ENCODE peak calls at places on chromosomes 4 and X, in seven cellular contexts. X, T, F, Y, H, M and N are unnamed samples.

GRCh38 chr4:17957689-17958088 is 63.9 kb downstream of the LCORL start:
- DNase-seq in H (no peak), X (no peak), M (peak), Y (no peak), T (no peak), F (no peak), N (no peak)

GRCh38 chr4:149113804-149114430 is 671.7 kb upstream of the NR3C2 start:
- DNase-seq in F (no peak), T (no peak), H (no peak), Y (no peak), X (no peak), M (peak), N (no peak)

GRCh38 chr4:90495936-90496335 is 368.7 kb downstream of the CCSER1 start:
- DNase-seq in T (no peak), X (no peak), Y (no peak), H (no peak), F (no peak), M (no peak), N (no peak)

GRCh38 chrX:24186483-24186882 is 37.0 kb downstream of the ZFX start:
- DNase-seq in T (no peak), Y (no peak), M (no peak), F (no peak), X (no peak), H (no peak), N (no peak)

GRCh38 chr4:165131247-165131832 is 18.7 kb upstream of the TMEM192 start:
- DNase-seq in F (peak), Y (peak), M (peak), H (peak), T (peak), X (peak), N (peak)

GRCh38 chrX:118100091-118100490 is 16.5 kb downstream of the KLHL13 start:
- DNase-seq in H (no peak), F (no peak), M (no peak), T (no peak), Y (no peak), X (no peak), N (no peak)

GRCh38 chrX:149491812-149492211 is 13.3 kb downstream of the IDS start:
- DNase-seq in X (no peak), M (no peak), Y (peak), T (no peak), H (no peak), F (no peak), N (no peak)

GRCh38 chr4:55604996-55605395 is 13.0 kb upstream of the PDCL2 start:
- DNase-seq in Y (no peak), F (no peak), X (no peak), M (no peak), H (no peak), T (no peak), N (no peak)

GRCh38 chr4:104938624-104939023 is 208.1 kb upstream of the TET2 start:
- DNase-seq in H (no peak), T (no peak), M (no peak), Y (no peak), F (no peak), X (no peak), N (no peak)

GRCh38 chr4:144645102-144645469 is 870 bp upstream of the HHIP start:
- DNase-seq in T (no peak), M (peak), F (no peak), X (no peak), H (no peak), Y (no peak), N (no peak)

GRCh38 chr4:73684097-73684496 is 56.3 kb upstream of the CXCL8 start:
- DNase-seq in Y (no peak), F (no peak), H (no peak), T (no peak), X (no peak), M (no peak), N (no peak)

GRCh38 chr4:128596844-128597243 is 212.7 kb upstream of the JADE1 start:
- DNase-seq in X (no peak), T (no peak), Y (no peak), F (no peak), H (no peak), M (no peak), N (no peak)

GRCh38 chr4:120927758-120928409 is 5.4 kb upstream of the PRDM5 start:
- DNase-seq in H (no peak), X (no peak), T (no peak), M (peak), Y (no peak), F (no peak), N (no peak)

GRCh38 chrX:19904778-19905367 is 17.5 kb upstream of the SH3KBP1 start:
- DNase-seq in Y (peak), T (no peak), H (peak), X (no peak), M (peak), F (peak), N (peak)

GRCh38 chr4:37717575-37717974 is 31.4 kb upstream of the RELL1 start:
- DNase-seq in F (peak), H (no peak), X (no peak), M (peak), T (no peak), Y (no peak), N (no peak)

GRCh38 chr4:4496604-4497372 is 45.1 kb downstream of the STX18 start:
- DNase-seq in T (no peak), H (no peak), Y (no peak), F (no peak), X (no peak), M (no peak), N (no peak)

GRCh38 chrX:77930581-77930980 is 20.1 kb downstream of the ATP7A start:
- DNase-seq in T (no peak), Y (no peak), M (no peak), F (no peak), H (no peak), X (no peak), N (peak)

GRCh38 chrX:45806410-45807121 is 605.9 kb upstream of the DIPK2B start:
- DNase-seq in F (no peak), X (peak), Y (no peak), T (no peak), H (no peak), M (peak), N (peak)

GRCh38 chr4:42708625-42709024 is 51.7 kb upstream of the ATP8A1 start:
- DNase-seq in X (no peak), M (no peak), T (no peak), Y (no peak), F (no peak), H (peak), N (no peak)

GRCh38 chrX:76520273-76521054 is 93.0 kb downstream of the MAGEE1 start:
- DNase-seq in T (no peak), Y (no peak), M (no peak), H (no peak), X (no peak), F (no peak), N (no peak)

GRCh38 chrX:20063716-20064351 is 52.9 kb downstream of the MAP7D2 start:
- DNase-seq in H (no peak), F (no peak), Y (no peak), X (no peak), M (no peak), T (no peak), N (no peak)

GRCh38 chr4:184099033-184099432 is 118.6 kb downstream of the ENPP6 start:
- DNase-seq in T (no peak), M (no peak), F (peak), H (no peak), Y (no peak), X (no peak), N (no peak)